ENCODE peak calls at places on chromosomes 7 and 10, in five cellular contexts. O is body of pancreas; A is CD8-positive, alpha-beta T cell; N is astrocyte of the cerebellum; E is GM23338. Y is an unnamed sample.

GRCh38 chr10:120942806-120943413 is 91.7 kb downstream of the WDR11 start:
- DNase-seq in O (peak), N (peak), A (peak), E (peak), Y (peak)

GRCh38 chr7:23531794-23532489 is at the start of gene TRA2A:
- DNase-seq in E (peak), A (peak), N (peak), O (peak), Y (peak)

GRCh38 chr10:96152437-96152836 is 22.3 kb downstream of the ZNF518A start:
- DNase-seq in N (no peak), A (no peak), O (no peak), E (no peak), Y (no peak)

GRCh38 chr7:96495751-96496216 is 173.9 kb upstream of the SLC25A13 start:
- DNase-seq in N (no peak), E (peak), O (no peak), A (no peak), Y (no peak)

GRCh38 chr7:44882899-44883298 is 2.4 kb downstream of the PURB start:
- DNase-seq in O (no peak), A (no peak), N (no peak), E (no peak), Y (no peak)

GRCh38 chr10:132990684-132991545 is 48.5 kb upstream of the CFAP46 start:
- DNase-seq in A (no peak), E (no peak), O (no peak), N (no peak), Y (no peak)

GRCh38 chr7:98618786-98619185 is 1.7 kb downstream of the NPTX2 start:
- DNase-seq in E (no peak), A (no peak), N (no peak), O (peak), Y (no peak)

GRCh38 chr7:45514944-45515343 is 59.2 kb upstream of the ADCY1 start:
- DNase-seq in O (no peak), E (peak), A (no peak), N (no peak), Y (no peak)

GRCh38 chr10:102673961-102674511 is 29.8 kb downstream of the TRIM8 start:
- DNase-seq in A (peak), N (no peak), O (peak), E (peak), Y (no peak)

GRCh38 chr10:97664282-97664850 is 22.7 kb downstream of the AVPI1 start:
- DNase-seq in A (no peak), E (no peak), N (no peak), O (peak), Y (no peak)

GRCh38 chr7:120452665-120453064 is 179.7 kb downstream of the KCND2 start:
- DNase-seq in A (no peak), O (no peak), E (no peak), N (no peak), Y (no peak)

GRCh38 chr10:7027237-7027912 is 383.5 kb downstream of the SFMBT2 start:
- DNase-seq in O (no peak), N (no peak), A (no peak), E (no peak), Y (no peak)

GRCh38 chr7:46024263-46024916 is 103.3 kb upstream of the IGFBP3 start:
- DNase-seq in A (no peak), O (no peak), E (no peak), N (no peak), Y (no peak)

GRCh38 chr10:89798092-89798491 is 96.7 kb downstream of the KIF20B start:
- DNase-seq in E (no peak), O (no peak), N (no peak), A (no peak), Y (no peak)

GRCh38 chr7:15159239-15159638 is 256.7 kb upstream of the DGKB start:
- DNase-seq in A (no peak), O (no peak), E (no peak), N (no peak), Y (no peak)

GRCh38 chr10:132144086-132144485 is 42.7 kb upstream of the DPYSL4 start:
- DNase-seq in A (no peak), E (no peak), N (no peak), O (no peak), Y (peak)

GRCh38 chr10:102612964-102613275 is 31.4 kb upstream of the TRIM8 start:
- DNase-seq in A (peak), O (no peak), N (no peak), E (no peak), Y (no peak)

GRCh38 chr7:56810466-56810865 is 321.8 kb downstream of the ZNF479 start:
- DNase-seq in O (no peak), A (no peak), N (no peak), E (no peak), Y (no peak)

GRCh38 chr10:75400163-75400768 is 1.3 kb downstream of the ZNF503 start:
- DNase-seq in N (no peak), E (no peak), A (no peak), O (peak), Y (no peak)

GRCh38 chr7:140209866-140210609 is 33.3 kb upstream of the KDM7A start:
- DNase-seq in E (no peak), N (no peak), A (peak), O (peak), Y (no peak)

GRCh38 chr10:100894033-100894432 is 18.7 kb upstream of the SLF2 start:
- DNase-seq in N (no peak), O (no peak), E (no peak), A (no peak), Y (no peak)

GRCh38 chr10:58608356-58608755 is 95.7 kb downstream of the BICC1 start:
- DNase-seq in O (no peak), A (no peak), N (no peak), E (no peak), Y (no peak)

GRCh38 chr7:47574473-47575328 is 7.2 kb downstream of the TNS3 start:
- DNase-seq in E (no peak), O (peak), A (no peak), N (no peak), Y (no peak)

GRCh38 chr7:28180364-28181147 is at the start of gene JAZF1:
- DNase-seq in A (peak), E (peak), N (no peak), O (peak), Y (peak)

GRCh38 chr10:62811159-62811875 is 4.8 kb downstream of the EGR2 start:
- DNase-seq in N (no peak), O (no peak), E (no peak), A (no peak), Y (no peak)

GRCh38 chr7:48250441-48250951 is 79.2 kb downstream of the ABCA13 start:
- DNase-seq in E (peak), N (peak), A (no peak), O (no peak), Y (no peak)

GRCh38 chr7:99693427-99694200 is 13.8 kb upstream of the CYP3A5 start:
- DNase-seq in E (peak), O (peak), A (peak), N (no peak), Y (no peak)

GRCh38 chr10:31069411-31069810 is 37.7 kb upstream of the ZNF438 start:
- DNase-seq in A (no peak), O (no peak), E (no peak), N (no peak), Y (no peak)

GRCh38 chr10:62270020-62270419 is 1.4 kb upstream of the RTKN2 start:
- DNase-seq in A (no peak), N (no peak), E (no peak), O (no peak), Y (no peak)

GRCh38 chr7:30430300-30430699 is 48.3 kb downstream of the NOD1 start:
- DNase-seq in A (no peak), N (no peak), E (no peak), O (peak), Y (no peak)

GRCh38 chr7:78359836-78360235 is 561.3 kb downstream of the PHTF2 start:
- DNase-seq in N (no peak), E (no peak), O (no peak), A (no peak), Y (no peak)

GRCh38 chr7:134784251-134785049 is 5.0 kb downstream of the CALD1 start:
- DNase-seq in E (no peak), O (no peak), N (no peak), A (no peak), Y (no peak)

GRCh38 chr7:158710651-158711102 is 6.1 kb upstream of the NCAPG2 start:
- DNase-seq in E (no peak), A (no peak), N (peak), O (peak), Y (no peak)

GRCh38 chr7:12422449-12423320 is 19.0 kb upstream of the VWDE start:
- DNase-seq in N (no peak), A (no peak), O (no peak), E (peak), Y (no peak)

GRCh38 chr7:18724311-18724710 is 228.8 kb downstream of the HDAC9 start:
- DNase-seq in O (no peak), E (no peak), A (no peak), N (no peak), Y (no peak)

GRCh38 chr10:98556061-98556460 is 109.3 kb upstream of the HPS1 start:
- DNase-seq in O (no peak), A (no peak), E (no peak), N (no peak), Y (no peak)

GRCh38 chr10:43390791-43391190 is 18.2 kb downstream of the HNRNPF start:
- DNase-seq in N (no peak), A (peak), O (peak), E (peak), Y (no peak)
- TF ChIP-seq CTCF in N (peak), A (peak), O (no peak), E (peak), Y (no peak)

GRCh38 chr10:111319866-111320265 is 243.0 kb downstream of the ADRA2A start:
- DNase-seq in O (no peak), E (no peak), N (no peak), A (no peak), Y (no peak)

DNA sequence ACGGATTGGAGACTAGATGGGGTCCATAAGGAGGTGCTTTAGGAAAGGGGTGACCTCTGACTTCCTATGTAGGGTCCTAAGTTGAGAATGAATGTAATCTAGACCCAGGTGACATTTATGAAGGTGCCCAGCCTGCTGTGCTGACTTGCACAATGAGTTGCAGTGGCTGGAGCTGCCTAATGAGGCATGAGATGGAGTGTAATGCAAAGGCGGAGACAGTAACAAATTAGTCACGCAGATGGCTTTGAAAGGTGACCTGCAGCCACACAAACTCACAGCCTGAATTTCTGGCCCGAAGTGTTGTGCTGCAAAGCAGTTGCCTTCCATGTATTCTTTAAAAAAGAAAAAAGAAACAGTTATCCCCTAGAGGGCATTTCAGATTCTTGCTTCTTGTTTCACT is 239.8 kb downstream of the ADRA2A start:
- DNase-seq in E (peak), A (no peak), O (peak), N (no peak), Y (no peak)
- TF ChIP-seq CTCF in E (no peak), A (no peak), O (no peak), N (no peak), Y (no peak)

GRCh38 chr7:71735961-71736556 is 604.1 kb downstream of the GALNT17 start:
- DNase-seq in O (peak), N (peak), E (peak), A (peak), Y (peak)
- TF ChIP-seq CTCF in O (peak), N (peak), E (peak), A (peak), Y (peak)

GRCh38 chr7:117118579-117119180 is 165.4 kb downstream of the ST7 start:
- DNase-seq in A (no peak), N (no peak), O (no peak), E (peak), Y (peak)

GRCh38 chr7:117116221-117116620 is 162.9 kb downstream of the ST7 start:
- DNase-seq in N (no peak), A (no peak), E (no peak), O (no peak), Y (no peak)

GRCh38 chr7:117117172-117117571 is 163.9 kb downstream of the ST7 start:
- DNase-seq in N (no peak), E (no peak), A (no peak), O (no peak), Y (no peak)

GRCh38 chr7:117122536-117122935 is 169.2 kb downstream of the ST7 start:
- DNase-seq in A (no peak), E (no peak), O (no peak), N (no peak), Y (no peak)

DNA sequence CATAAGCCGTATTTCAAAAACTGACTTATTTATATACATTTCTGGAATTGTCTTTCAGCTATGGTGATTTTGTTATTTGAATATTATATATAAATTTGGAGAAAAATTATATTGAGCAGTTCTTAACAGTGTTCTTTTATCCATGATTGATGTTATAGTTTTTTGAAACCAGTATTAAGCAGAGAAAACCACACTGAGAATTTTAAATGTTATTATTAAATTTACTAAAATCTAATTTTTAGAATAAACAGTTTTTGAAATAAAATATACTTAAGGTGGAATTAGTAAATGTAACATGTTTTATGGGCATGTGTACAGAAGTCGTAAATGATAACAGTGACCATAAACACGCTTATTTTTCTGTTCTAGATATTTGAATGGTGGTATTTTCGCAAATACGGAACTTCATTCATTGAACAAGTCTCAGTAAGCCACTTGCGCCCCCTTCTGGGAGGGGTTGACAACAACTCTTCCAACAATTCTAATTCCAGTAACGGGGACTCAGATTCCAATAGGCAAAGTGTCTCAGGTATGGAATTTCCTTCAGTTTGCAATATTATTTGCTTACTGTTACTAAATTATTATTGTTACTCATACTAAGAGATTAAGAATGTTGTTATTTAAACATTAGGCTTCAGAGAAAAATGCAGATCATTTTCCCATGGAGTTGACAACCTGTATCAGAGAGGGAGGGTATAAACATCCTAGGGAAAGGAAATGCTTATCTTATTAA is 166.1 kb downstream of the ST7 start:
- DNase-seq in A (peak), E (peak), O (peak), N (peak), Y (peak)
- TF ChIP-seq CTCF in A (peak), E (peak), O (peak), N (peak), Y (peak)

DNA sequence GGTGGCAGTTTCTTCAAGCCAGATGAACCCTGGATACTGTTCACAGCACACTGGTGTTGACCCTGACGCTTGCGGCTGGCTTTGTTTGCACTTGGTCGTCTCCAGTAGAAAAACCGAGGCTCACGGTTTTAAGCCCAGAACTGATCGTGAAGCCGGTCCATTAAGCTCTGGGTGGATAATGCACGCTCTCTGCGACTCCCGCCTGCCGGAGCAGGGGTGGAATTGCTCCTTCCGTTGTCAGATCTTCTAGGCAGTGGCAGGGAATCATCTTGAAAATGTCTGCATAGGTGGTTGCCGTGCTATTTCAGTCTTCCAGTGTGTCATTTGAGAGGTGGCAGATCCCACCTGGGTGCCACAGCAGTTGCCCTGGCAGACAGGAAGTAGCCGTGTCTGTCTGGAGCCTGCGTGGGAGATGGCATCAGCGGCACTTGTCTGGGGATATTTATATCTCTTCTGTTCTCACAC is 35.9 kb upstream of the AP5Z1 start:
- DNase-seq in E (no peak), O (peak), A (peak), N (no peak), Y (no peak)
- TF ChIP-seq CTCF in E (no peak), O (peak), A (no peak), N (peak), Y (no peak)

Y was measured in endothelial cell.